ENCODE peak calls at places on chromosome 1, in eight cellular contexts. R, D, Q, S, E, X, P and U are unnamed samples.
A peak's percentile ranks its signal among the peaks of the same experiment; 100 is the strongest.

GRCh38 chr1:161956097-161956496 is 67.6 kb downstream of the OLFML2B start:
- DNase-seq in E (peak; percentile 79), D (no peak), R (no peak), P (peak; percentile 71), S (peak; percentile 45), Q (no peak), X (no peak), U (no peak)

GRCh38 chr1:179302076-179302475 is 8.5 kb downstream of the SOAT1 start:
- DNase-seq in X (no peak), Q (no peak), P (no peak), S (no peak), D (no peak), R (no peak), E (peak; percentile 21), U (no peak)

GRCh38 chr1:246794261-246795093 is 70.3 kb downstream of the SCCPDH start:
- DNase-seq in S (no peak), E (peak; percentile 9), R (peak; percentile 38), P (peak; percentile 6), Q (peak; percentile 26), D (no peak), X (peak; percentile 31), U (no peak)

GRCh38 chr1:152859696-152860095 is at the start of gene LCE7A:
- DNase-seq in R (no peak), E (no peak), X (no peak), Q (no peak), S (no peak), D (no peak), P (no peak), U (no peak)

GRCh38 chr1:31148409-31148808 is 82.9 kb upstream of the PUM1 start:
- DNase-seq in R (no peak), E (no peak), S (no peak), D (no peak), X (no peak), Q (no peak), P (no peak), U (no peak)

GRCh38 chr1:19409477-19410086 is 75.8 kb downstream of the CAPZB start:
- DNase-seq in D (no peak), Q (no peak), E (no peak), P (no peak), X (no peak), S (no peak), R (no peak), U (no peak)

GRCh38 chr1:63701187-63701586 is 72.6 kb upstream of the ROR1 start:
- DNase-seq in E (no peak), R (peak; percentile 80), X (no peak), Q (no peak), P (no peak), D (no peak), S (no peak), U (no peak)

GRCh38 chr1:52707927-52708655 is 9.9 kb upstream of the COA7 start:
- DNase-seq in Q (no peak), P (peak; percentile 94), D (peak; percentile 10), E (peak; percentile 84), X (no peak), R (peak; percentile 52), S (no peak), U (peak; percentile 39)

GRCh38 chr1:67879485-67879884 is 46.2 kb upstream of the GNG12 start:
- DNase-seq in D (no peak), Q (no peak), R (no peak), P (no peak), S (no peak), E (no peak), X (no peak), U (no peak)

DNA sequence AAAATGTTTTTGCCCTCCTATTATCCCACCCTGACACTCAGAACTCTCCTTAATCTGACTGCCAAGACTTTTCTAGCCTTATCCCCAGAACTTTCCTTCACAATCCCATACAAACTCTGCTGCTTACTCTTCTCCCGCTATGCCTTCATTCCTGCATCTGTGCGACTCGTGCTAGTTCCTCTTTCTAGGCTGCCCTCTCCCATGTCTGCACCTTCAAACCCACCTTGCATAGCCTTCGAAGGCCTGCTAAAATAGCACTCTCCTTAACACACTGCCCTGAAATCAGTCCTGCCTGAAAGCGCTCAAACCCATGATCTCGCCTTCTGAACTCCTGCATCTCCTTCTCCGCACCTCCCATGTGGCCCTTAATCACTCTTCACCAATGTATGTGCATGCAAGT is 2.5 kb upstream of the NCF2 start:
- DNase-seq in S (no peak), D (no peak), Q (no peak), E (no peak), P (no peak), R (peak; percentile 4), X (no peak), U (no peak)
- H3K4me1 ChIP-seq in S (no peaks in the 10 kb centered on the region), D (no peaks in the 10 kb centered on the region), Q (no peaks in the 10 kb centered on the region), E (peaks cover 2% of the 10 kb centered on the region), P (no peaks in the 10 kb centered on the region), R (peaks cover 32% of the 10 kb centered on the region), X (no peaks in the 10 kb centered on the region), U (peaks cover 7% of the 10 kb centered on the region)

DNA sequence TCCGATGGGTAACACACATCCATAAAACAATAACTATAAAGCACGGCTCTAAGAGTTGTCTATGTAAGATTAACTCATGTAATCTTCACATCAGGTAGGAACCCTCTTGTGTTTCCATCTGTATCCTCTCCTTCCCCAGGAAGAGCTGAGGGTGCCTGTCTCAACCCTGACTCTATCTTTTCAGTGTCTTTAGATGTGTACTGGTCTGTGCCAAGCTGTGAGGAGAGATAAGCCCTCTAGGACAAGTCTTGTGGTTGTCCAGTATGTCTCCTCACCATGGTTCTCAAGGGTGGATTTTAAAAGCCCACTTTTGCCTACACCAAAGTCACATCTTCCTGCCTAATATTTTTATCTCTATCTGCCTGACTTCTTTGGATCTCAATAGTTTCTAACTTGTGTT is 300.1 kb downstream of the KCNT2 start:
- DNase-seq in Q (no peak), S (no peak), R (no peak), P (no peak), E (no peak), X (no peak), D (no peak), U (no peak)
- H3K4me1 ChIP-seq in Q (peaks cover 16% of the 10 kb centered on the region), S (no peaks in the 10 kb centered on the region), R (peaks cover 7% of the 10 kb centered on the region), P (no peaks in the 10 kb centered on the region), E (peaks cover 2% of the 10 kb centered on the region), X (no peaks in the 10 kb centered on the region), D (no peaks in the 10 kb centered on the region), U (peaks cover 35% of the 10 kb centered on the region)

GRCh38 chr1:70426154-70427131 is 15.4 kb downstream of the CTH start:
- DNase-seq in S (no peak), P (no peak), D (no peak), R (peak; percentile 31), Q (no peak), E (no peak), X (no peak), U (no peak)
- H3K4me1 ChIP-seq in S (no peaks in the 10 kb centered on the region), P (no peaks in the 10 kb centered on the region), D (no peaks in the 10 kb centered on the region), R (no peaks in the 10 kb centered on the region), Q (no peaks in the 10 kb centered on the region), E (no peaks in the 10 kb centered on the region), X (no peaks in the 10 kb centered on the region), U (peaks cover 22% of the 10 kb centered on the region)

DNA sequence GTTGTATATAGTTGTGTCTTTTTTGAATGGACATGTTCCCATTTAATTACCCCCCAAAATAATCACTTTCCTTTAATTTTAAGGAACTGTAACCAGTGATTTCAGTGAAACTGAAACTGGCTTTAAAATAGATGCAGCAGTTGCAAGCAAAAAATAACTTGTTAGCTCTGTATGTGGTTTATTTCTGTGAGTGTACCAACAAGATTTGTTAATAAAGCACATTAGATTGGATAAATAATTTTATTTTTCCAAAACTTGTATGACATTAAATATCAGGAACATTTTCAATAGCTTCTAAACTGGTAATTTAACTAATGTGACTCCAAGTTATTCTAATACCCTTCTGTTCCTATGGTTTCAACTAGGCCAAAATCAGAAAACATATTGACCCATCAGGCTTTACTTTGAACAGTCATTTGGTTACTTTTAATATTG is 184.3 kb upstream of the CACYBP start:
- DNase-seq in P (no peak), D (no peak), R (no peak), E (no peak), S (no peak), X (no peak), Q (no peak), U (no peak)
- H3K4me1 ChIP-seq in P (peaks cover 5% of the 10 kb centered on the region), D (no peaks in the 10 kb centered on the region), R (peaks cover 20% of the 10 kb centered on the region), E (peaks cover 4% of the 10 kb centered on the region), S (no peaks in the 10 kb centered on the region), X (no peaks in the 10 kb centered on the region), Q (peaks cover 16% of the 10 kb centered on the region), U (no peaks in the 10 kb centered on the region)

DNA sequence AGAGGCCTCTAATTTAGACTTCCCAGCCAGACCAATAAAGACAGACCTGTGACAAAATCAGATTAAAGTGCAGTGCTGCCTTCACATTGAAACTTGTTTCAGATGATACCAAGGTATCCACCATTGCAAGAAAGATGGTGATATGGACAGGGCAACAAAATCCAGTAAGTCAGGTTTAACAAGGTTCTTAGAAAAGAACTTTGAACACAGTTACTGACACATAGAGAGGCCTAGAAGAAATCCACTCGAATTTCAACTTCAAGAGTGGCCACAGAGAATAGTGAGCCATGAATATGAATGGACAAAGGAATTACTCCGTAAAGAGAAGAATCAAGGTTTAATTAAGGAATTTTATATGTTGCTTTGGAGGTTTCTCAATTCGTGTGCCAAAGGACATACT is 230.4 kb downstream of the KCNT2 start:
- DNase-seq in E (no peak), R (no peak), Q (no peak), D (no peak), X (no peak), P (no peak), S (no peak), U (no peak)
- H3K4me1 ChIP-seq in E (no peaks in the 10 kb centered on the region), R (peaks cover 4% of the 10 kb centered on the region), Q (no peaks in the 10 kb centered on the region), D (no peaks in the 10 kb centered on the region), X (no peaks in the 10 kb centered on the region), P (no peaks in the 10 kb centered on the region), S (no peaks in the 10 kb centered on the region), U (peaks cover 9% of the 10 kb centered on the region)